ENCODE peak calls at places on chromosome 14, in five cellular contexts. A is testis; F is spleen; M is tibial artery; R is CD4-positive, CD25-positive, alpha-beta regulatory T cell. K is an unnamed sample.

GRCh38 chr14:56892959-56893358 is 82.7 kb upstream of the OTX2 start:
- DNase-seq in A (no peak), F (no peak), M (no peak), R (no peak), K (no peak)

GRCh38 chr14:86933460-86933859 is 1059.5 kb downstream of the GALC start:
- DNase-seq in A (no peak), F (no peak), M (no peak), R (no peak), K (no peak)

GRCh38 chr14:105029402-105029801 is 8.5 kb upstream of the CDCA4 start:
- DNase-seq in A (no peak), F (no peak), M (no peak), R (no peak), K (no peak)

GRCh38 chr14:49934638-49935037 is 41.8 kb downstream of the ARF6 start:
- DNase-seq in A (no peak), F (no peak), M (no peak), R (no peak), K (no peak)

GRCh38 chr14:74217672-74218448 is 21.4 kb upstream of the VSX2 start:
- DNase-seq in A (peak; percentile 76), F (peak; percentile 92), M (no peak), R (peak; percentile 64), K (peak; percentile 63)

GRCh38 chr14:63178912-63179311 is 25.3 kb upstream of the RHOJ start:
- DNase-seq in A (no peak), F (no peak), M (no peak), R (no peak), K (no peak)

GRCh38 chr14:100830681-100831080 is 4.8 kb downstream of the MEG3 start:
- DNase-seq in A (no peak), F (no peak), M (no peak), R (no peak), K (no peak)

GRCh38 chr14:51822499-51822898 is 37.9 kb upstream of the GNG2 start:
- DNase-seq in A (no peak), F (no peak), M (no peak), R (no peak), K (no peak)

GRCh38 chr14:97315790-97316189 is 518.6 kb downstream of the VRK1 start:
- DNase-seq in A (no peak), F (no peak), M (no peak), R (no peak), K (no peak)

GRCh38 chr14:25140423-25140822 is 90.5 kb upstream of the STXBP6 start:
- DNase-seq in A (no peak), F (no peak), M (no peak), R (no peak), K (no peak)

GRCh38 chr14:72023128-72024042 is 91.2 kb downstream of the RGS6 start:
- DNase-seq in A (no peak), F (no peak), M (no peak), R (no peak), K (no peak)

GRCh38 chr14:67815573-67816235 is 686 bp downstream of the ZFYVE26 start:
- DNase-seq in A (no peak), F (no peak), M (no peak), R (no peak), K (peak; percentile 32)

GRCh38 chr14:72677664-72678063 is 216.2 kb downstream of the DPF3 start:
- DNase-seq in A (no peak), F (no peak), M (no peak), R (no peak), K (no peak)

GRCh38 chr14:31207287-31207745 is 277 bp downstream of the HECTD1 start:
- DNase-seq in A (no peak), F (peak; percentile 98), M (no peak), R (no peak), K (peak; percentile 96)

GRCh38 chr14:99217556-99217955 is 54.4 kb downstream of the BCL11B start:
- DNase-seq in A (no peak), F (no peak), M (no peak), R (no peak), K (no peak)

GRCh38 chr14:22824711-22825359 is 4.9 kb upstream of the MRPL52 start:
- DNase-seq in A (no peak), F (peak; percentile 72), M (no peak), R (no peak), K (no peak)

GRCh38 chr14:73763396-73763795 is 49.2 kb upstream of the PNMA1 start:
- DNase-seq in A (no peak), F (peak; percentile 6), M (no peak), R (no peak), K (no peak)

GRCh38 chr14:65483647-65484046 is 71.1 kb downstream of the FUT8 start:
- DNase-seq in A (no peak), F (no peak), M (no peak), R (no peak), K (no peak)

GRCh38 chr14:101357038-101357437 is 204.3 kb upstream of the DIO3 start:
- DNase-seq in A (no peak), F (no peak), M (no peak), R (no peak), K (peak; percentile 4)

GRCh38 chr14:101102875-101103274 is 199.4 kb upstream of the RTL1 start:
- DNase-seq in A (peak; percentile 14), F (peak; percentile 56), M (no peak), R (no peak), K (peak; percentile 46)

GRCh38 chr14:23831591-23831990 is 122.0 kb upstream of the DHRS4 start:
- DNase-seq in A (no peak), F (no peak), M (no peak), R (no peak), K (no peak)

GRCh38 chr14:104551851-104552737 is 27.5 kb upstream of the C14orf180 start:
- DNase-seq in A (no peak), F (peak; percentile 67), M (peak; percentile 51), R (no peak), K (peak; percentile 17)

GRCh38 chr14:95255487-95255886 is 64.2 kb downstream of the CLMN start:
- DNase-seq in A (no peak), F (no peak), M (no peak), R (no peak), K (peak; percentile 47)

GRCh38 chr14:38868415-38869290 is 234.4 kb downstream of the SEC23A start:
- DNase-seq in A (no peak), F (no peak), M (no peak), R (no peak), K (no peak)

GRCh38 chr14:72479471-72479931 is 414.4 kb downstream of the DPF3 start:
- DNase-seq in A (no peak), F (no peak), M (no peak), R (no peak), K (no peak)

GRCh38 chr14:93764211-93764659 is 24.1 kb downstream of the PRIMA1 start:
- DNase-seq in A (no peak), F (no peak), M (peak; percentile 86), R (no peak), K (no peak)
- H3K27ac ChIP-seq in A (no peak overlapping the region), F (no peak overlapping the region), M (peak overlapping the region; percentile 18), R (no peak overlapping the region), K (no peak overlapping the region)

GRCh38 chr14:41609704-41610183 is 3.1 kb downstream of the LRFN5 start:
- DNase-seq in A (peak; percentile 86), F (peak; percentile 77), M (no peak), R (no peak), K (peak; percentile 87)
- H3K4me3 ChIP-seq in A (no peak overlapping the region), F (no peak overlapping the region), M (peak overlapping the region; percentile 21), R (no peak overlapping the region), K (no peak overlapping the region)

GRCh38 chr14:91388551-91388975 is 29.1 kb downstream of the CCDC88C start:
- DNase-seq in A (no peak), F (no peak), M (no peak), R (peak; percentile 70), K (no peak)
- H3K27me3 ChIP-seq in A (no peaks in the 10 kb centered on the region), F (no peaks in the 10 kb centered on the region), M (no peaks in the 10 kb centered on the region), R (no peaks in the 10 kb centered on the region), K (no peaks in the 10 kb centered on the region)

GRCh38 chr14:90678846-90679362 is 137.3 kb downstream of the TTC7B start:
- DNase-seq in A (no peak), F (no peak), M (no peak), R (no peak), K (no peak)
- H3K27ac ChIP-seq in A (no peak overlapping the region), F (no peak overlapping the region), M (no peak overlapping the region), R (no peak overlapping the region), K (no peak overlapping the region)

DNA sequence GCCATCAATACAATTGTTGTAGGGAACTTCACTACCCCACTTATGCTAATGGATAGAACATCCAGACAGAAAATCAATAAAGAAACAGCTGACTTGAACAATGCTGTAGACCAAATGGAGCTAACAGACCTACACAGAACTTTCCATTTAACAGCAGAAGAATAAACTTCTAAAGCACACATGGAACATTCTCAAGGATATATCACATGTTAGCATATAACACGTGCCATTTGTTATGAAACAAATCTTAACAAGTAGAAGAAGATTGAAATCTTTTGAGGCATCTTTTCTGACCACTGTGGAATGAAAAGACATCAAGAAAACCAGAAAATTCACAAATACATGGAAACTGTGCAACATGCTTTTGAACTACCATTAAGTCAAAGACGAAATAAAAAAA is 62.5 kb upstream of the RNU6-8 start:
- DNase-seq in A (no peak), F (no peak), M (no peak), R (no peak), K (no peak)
- H3K4me3 ChIP-seq in A (no peak overlapping the region), F (no peak overlapping the region), M (no peak overlapping the region), R (no peak overlapping the region), K (no peak overlapping the region)

DNA sequence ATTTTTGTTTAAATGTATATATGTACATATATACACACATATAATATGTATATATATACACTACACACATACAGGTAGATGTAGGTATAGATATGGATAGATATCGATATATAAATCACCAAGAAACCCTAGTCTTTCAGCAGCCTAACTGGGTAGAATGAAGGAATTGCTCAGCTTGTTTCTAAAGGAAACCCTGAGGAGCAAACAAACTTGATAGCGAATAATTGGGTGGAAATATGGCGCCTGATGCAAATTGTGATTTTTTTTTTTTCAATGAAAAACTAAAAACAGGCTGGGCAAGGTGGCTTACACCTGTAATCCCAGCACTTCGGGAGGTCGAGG is 254 bp upstream of the CCDC177 start:
- DNase-seq in A (no peak), F (no peak), M (no peak), R (no peak), K (no peak)
- H3K27me3 ChIP-seq in A (no peaks in the 10 kb centered on the region), F (peaks cover 76% of the 10 kb centered on the region), M (peaks cover 4% of the 10 kb centered on the region), R (peaks cover 20% of the 10 kb centered on the region), K (peaks cover 58% of the 10 kb centered on the region)

GRCh38 chr14:34027990-34028490 is 77.2 kb upstream of the EGLN3 start:
- DNase-seq in A (no peak), F (no peak), M (no peak), R (no peak), K (no peak)
- H3K27ac ChIP-seq in A (no peak overlapping the region), F (no peak overlapping the region), M (no peak overlapping the region), R (no peak overlapping the region), K (no peak overlapping the region)